ENCODE peak calls at places on chromosomes 5 and 9, in eight cellular contexts. One of them, this sample, is unnamed.

GRCh38 chr9:123739387-123739786 is 190.5 kb downstream of the DENND1A start:
- DNase-seq in DMS153: no peak
- DNase-seq in GM06990: peak; percentile 51
- DNase-seq in CD8-positive, alpha-beta T cell: no peak
- DNase-seq in ureter: no peak
- DNase-seq in cardiac septum: no peak
- DNase-seq in mucosa of gallbladder: no peak
- DNase-seq in stimulated activated naive CD8-positive, alpha-beta T cell treated with anti-CD3 and anti-CD28 coated beads, Interleukin-15, Interleukin-2, amounts not matched to agents 100 U/mL and 50 U/mL, for 24 hours: no peak
- DNase-seq in this sample: no peak

GRCh38 chr5:59184769-59185168 is 601.9 kb downstream of the RAB3C start:
- DNase-seq in CD8-positive, alpha-beta T cell: no peak
- DNase-seq in mucosa of gallbladder: no peak
- DNase-seq in DMS153: no peak
- DNase-seq in GM06990: no peak
- DNase-seq in ureter: no peak
- DNase-seq in stimulated activated naive CD8-positive, alpha-beta T cell treated with anti-CD3 and anti-CD28 coated beads, Interleukin-15, Interleukin-2, amounts not matched to agents 100 U/mL and 50 U/mL, for 24 hours: no peak
- DNase-seq in cardiac septum: no peak
- DNase-seq in this sample: no peak

GRCh38 chr5:109585012-109585599 is 104.6 kb upstream of the MAN2A1 start:
- DNase-seq in CD8-positive, alpha-beta T cell: no peak
- DNase-seq in GM06990: no peak
- DNase-seq in ureter: no peak
- DNase-seq in mucosa of gallbladder: no peak
- DNase-seq in stimulated activated naive CD8-positive, alpha-beta T cell treated with anti-CD3 and anti-CD28 coated beads, Interleukin-15, Interleukin-2, amounts not matched to agents 100 U/mL and 50 U/mL, for 24 hours: no peak
- DNase-seq in DMS153: no peak
- DNase-seq in cardiac septum: no peak
- DNase-seq in this sample: no peak

GRCh38 chr9:71383308-71383707 is 261.9 kb upstream of the TRPM3 start:
- DNase-seq in cardiac septum: no peak
- DNase-seq in CD8-positive, alpha-beta T cell: no peak
- DNase-seq in mucosa of gallbladder: no peak
- DNase-seq in stimulated activated naive CD8-positive, alpha-beta T cell treated with anti-CD3 and anti-CD28 coated beads, Interleukin-15, Interleukin-2, amounts not matched to agents 100 U/mL and 50 U/mL, for 24 hours: no peak
- DNase-seq in ureter: no peak
- DNase-seq in GM06990: no peak
- DNase-seq in DMS153: no peak
- DNase-seq in this sample: no peak

GRCh38 chr9:137089232-137089947 is 2.6 kb downstream of the MAN1B1 start:
- DNase-seq in mucosa of gallbladder: no peak
- DNase-seq in DMS153: no peak
- DNase-seq in stimulated activated naive CD8-positive, alpha-beta T cell treated with anti-CD3 and anti-CD28 coated beads, Interleukin-15, Interleukin-2, amounts not matched to agents 100 U/mL and 50 U/mL, for 24 hours: no peak
- DNase-seq in ureter: no peak
- DNase-seq in GM06990: no peak
- DNase-seq in cardiac septum: no peak
- DNase-seq in CD8-positive, alpha-beta T cell: no peak
- DNase-seq in this sample: no peak

GRCh38 chr5:149603210-149603609 is 21.9 kb downstream of the ARHGEF37 start:
- DNase-seq in stimulated activated naive CD8-positive, alpha-beta T cell treated with anti-CD3 and anti-CD28 coated beads, Interleukin-15, Interleukin-2, amounts not matched to agents 100 U/mL and 50 U/mL, for 24 hours: no peak
- DNase-seq in GM06990: no peak
- DNase-seq in mucosa of gallbladder: no peak
- DNase-seq in DMS153: no peak
- DNase-seq in CD8-positive, alpha-beta T cell: no peak
- DNase-seq in cardiac septum: no peak
- DNase-seq in ureter: no peak
- DNase-seq in this sample: no peak

GRCh38 chr5:78799254-78800017 is 150.9 kb upstream of the LHFPL2 start:
- DNase-seq in GM06990: no peak
- DNase-seq in CD8-positive, alpha-beta T cell: no peak
- DNase-seq in mucosa of gallbladder: no peak
- DNase-seq in stimulated activated naive CD8-positive, alpha-beta T cell treated with anti-CD3 and anti-CD28 coated beads, Interleukin-15, Interleukin-2, amounts not matched to agents 100 U/mL and 50 U/mL, for 24 hours: no peak
- DNase-seq in cardiac septum: no peak
- DNase-seq in ureter: no peak
- DNase-seq in DMS153: no peak
- DNase-seq in this sample: no peak

GRCh38 chr5:134738963-134739661 is 764 bp downstream of the CAMLG start:
- DNase-seq in GM06990: peak; percentile 20
- DNase-seq in DMS153: peak; percentile 0
- DNase-seq in stimulated activated naive CD8-positive, alpha-beta T cell treated with anti-CD3 and anti-CD28 coated beads, Interleukin-15, Interleukin-2, amounts not matched to agents 100 U/mL and 50 U/mL, for 24 hours: peak; percentile 21
- DNase-seq in ureter: no peak
- DNase-seq in mucosa of gallbladder: peak; percentile 16
- DNase-seq in CD8-positive, alpha-beta T cell: peak; percentile 15
- DNase-seq in cardiac septum: no peak
- DNase-seq in this sample: peak; percentile 47

GRCh38 chr9:99013550-99013949 is 69.8 kb downstream of the COL15A1 start:
- DNase-seq in mucosa of gallbladder: no peak
- DNase-seq in cardiac septum: no peak
- DNase-seq in DMS153: no peak
- DNase-seq in ureter: no peak
- DNase-seq in CD8-positive, alpha-beta T cell: peak; percentile 23
- DNase-seq in GM06990: no peak
- DNase-seq in stimulated activated naive CD8-positive, alpha-beta T cell treated with anti-CD3 and anti-CD28 coated beads, Interleukin-15, Interleukin-2, amounts not matched to agents 100 U/mL and 50 U/mL, for 24 hours: no peak
- DNase-seq in this sample: no peak

GRCh38 chr5:148033138-148033537 is 30.6 kb upstream of the SPINK5 start:
- DNase-seq in CD8-positive, alpha-beta T cell: no peak
- DNase-seq in DMS153: no peak
- DNase-seq in stimulated activated naive CD8-positive, alpha-beta T cell treated with anti-CD3 and anti-CD28 coated beads, Interleukin-15, Interleukin-2, amounts not matched to agents 100 U/mL and 50 U/mL, for 24 hours: no peak
- DNase-seq in mucosa of gallbladder: no peak
- DNase-seq in GM06990: no peak
- DNase-seq in ureter: no peak
- DNase-seq in cardiac septum: no peak
- DNase-seq in this sample: no peak

This sample was measured in anterior cingulate cortex.